ENCODE peak calls at places on chromosomes 13 and 19, in five cellular contexts. Q is astrocyte of the spinal cord, L is cardiac muscle cell, V is BE2C, M is ovary. R is an unnamed sample.

GRCh38 chr19:51366999-51367564 is 894 bp upstream of the ETFB start:
- DNase-seq in M (no peak), Q (no peak), V (peak; percentile 39), L (no peak), R (no peak)

GRCh38 chr19:43318796-43319314 is 34.6 kb upstream of the CD177 start:
- DNase-seq in Q (no peak), V (no peak), L (no peak), M (no peak), R (no peak)

GRCh38 chr19:49687150-49687549 is 2.2 kb upstream of the ADM5 start:
- DNase-seq in V (no peak), L (no peak), M (no peak), Q (no peak), R (no peak)

GRCh38 chr19:34953092-34953491 is 10.9 kb downstream of the ZNF792 start:
- DNase-seq in M (no peak), L (no peak), Q (no peak), V (no peak), R (no peak)

GRCh38 chr19:2477732-2478191 is 1.8 kb downstream of the GADD45B start:
- DNase-seq in L (peak; percentile 59), V (no peak), Q (peak; percentile 64), M (peak; percentile 52), R (peak; percentile 64)

GRCh38 chr13:50152655-50153309 is 137.5 kb downstream of the KCNRG start:
- DNase-seq in V (no peak), Q (no peak), L (no peak), M (no peak), R (no peak)

GRCh38 chr19:40611096-40611495 is 9.9 kb downstream of the LTBP4 start:
- DNase-seq in V (no peak), L (no peak), M (no peak), Q (no peak), R (no peak)

GRCh38 chr19:6198896-6199239 is 63.4 kb downstream of the ACSBG2 start:
- DNase-seq in M (no peak), L (no peak), V (no peak), Q (no peak), R (no peak)

GRCh38 chr19:46134527-46134926 is 10.0 kb upstream of the IGFL3 start:
- DNase-seq in L (peak; percentile 35), V (no peak), Q (peak; percentile 15), M (no peak), R (peak; percentile 69)

GRCh38 chr19:55248704-55249103 is 10.1 kb downstream of the PPP6R1 start:
- DNase-seq in V (no peak), Q (no peak), M (no peak), L (no peak), R (no peak)

GRCh38 chr19:55246462-55247451 is 12.1 kb downstream of the PPP6R1 start:
- DNase-seq in L (no peak), M (no peak), V (no peak), Q (no peak), R (no peak)

GRCh38 chr19:55249841-55250240 is 9.0 kb downstream of the PPP6R1 start:
- DNase-seq in V (no peak), L (no peak), M (no peak), Q (no peak), R (no peak)

GRCh38 chr19:55248166-55248675 is 10.6 kb downstream of the PPP6R1 start:
- DNase-seq in Q (no peak), L (no peak), V (no peak), M (no peak), R (no peak)

GRCh38 chr19:55247621-55248099 is 11.2 kb downstream of the PPP6R1 start:
- DNase-seq in Q (peak; percentile 20), M (no peak), V (no peak), L (peak; percentile 79), R (peak; percentile 76)
- TF ChIP-seq CTCF in Q (no peak), M (no peak), V (peak; percentile 7), L (peak; percentile 10), R (no peak)

DNA sequence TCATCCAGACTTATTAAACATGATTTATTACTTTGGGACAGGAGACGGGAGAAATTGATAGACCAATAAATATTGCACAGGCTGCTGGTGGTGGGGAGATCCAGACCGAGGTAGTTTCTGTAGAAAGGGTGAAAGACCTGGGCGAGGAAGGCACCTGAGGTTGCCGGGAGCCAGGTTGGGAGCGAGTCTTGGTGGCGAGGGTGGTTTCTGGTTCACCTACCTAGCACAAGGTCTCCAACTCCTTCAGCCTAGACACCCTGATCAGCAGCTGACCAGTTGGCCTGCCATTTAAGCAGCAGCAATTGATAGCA is 7.0 kb downstream of the EMP3 start:
- DNase-seq in V (no peak), Q (no peak), M (no peak), L (no peak), R (no peak)
- H3K4me3 ChIP-seq in V (peak overlapping the region; percentile 50), Q (no peak overlapping the region), M (no peak overlapping the region), L (peak overlapping the region; percentile 5), R (peak overlapping the region; percentile 22)

DNA sequence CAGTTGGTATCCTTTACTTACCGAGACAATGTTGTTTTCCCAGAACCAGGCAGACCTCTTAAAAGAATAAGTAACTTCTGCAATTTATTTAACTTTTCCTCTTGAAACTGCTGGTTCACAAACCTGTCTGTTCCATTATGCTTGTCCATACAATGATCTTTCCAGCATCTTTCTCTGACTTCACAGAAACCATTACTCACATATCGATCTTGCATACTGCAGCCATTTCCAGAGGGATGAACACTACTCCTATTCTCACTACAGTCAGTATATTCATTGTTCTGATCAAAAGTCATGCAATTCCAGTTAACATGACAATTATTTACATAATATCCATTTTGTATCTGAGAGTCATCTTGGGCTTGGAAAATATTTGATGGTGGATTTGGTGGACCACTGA is 2.8 kb downstream of the N4BP2L2 start:
- DNase-seq in M (no peak), L (no peak), Q (no peak), V (no peak), R (no peak)
- TF ChIP-seq CTCF in M (no peak), L (no peak), Q (no peak), V (no peak), R (no peak)

GRCh38 chr13:48490241-48490640 is 42.6 kb downstream of the RCBTB2 start:
- DNase-seq in Q (no peak), V (no peak), L (no peak), M (no peak), R (no peak)
- H3K4me3 ChIP-seq in Q (no peak overlapping the region), V (no peak overlapping the region), L (no peak overlapping the region), M (no peak overlapping the region), R (no peak overlapping the region)

R was measured in fibroblast of pulmonary artery.